ENCODE peak calls at places on chromosomes 2 and 18, in five cellular contexts. Q is cardiac fibroblast, B is astrocyte of the cerebellum, O is breast epithelium, T is kidney. X is an unnamed sample.

GRCh38 chr2:190607014-190607597 is 41.8 kb upstream of the NAB1 start:
- DNase-seq in T (no peak), O (no peak), Q (peak; percentile 92), B (no peak), X (no peak)

GRCh38 chr2:156017486-156017885 is 315.0 kb downstream of the NR4A2 start:
- DNase-seq in O (no peak), T (no peak), B (no peak), Q (no peak), X (no peak)

GRCh38 chr2:64943387-64944150 is 45.6 kb upstream of the SLC1A4 start:
- DNase-seq in T (no peak), B (no peak), Q (no peak), O (peak; percentile 71), X (no peak)

GRCh38 chr18:22591231-22591630 is 173.5 kb upstream of the CTAGE1 start:
- DNase-seq in B (peak; percentile 83), T (no peak), Q (peak; percentile 71), O (no peak), X (no peak)

GRCh38 chr18:13973061-13973460 is 57.7 kb upstream of the MC2R start:
- DNase-seq in Q (no peak), T (no peak), B (no peak), O (no peak), X (peak; percentile 68)

GRCh38 chr2:44528595-44528994 is 166.8 kb downstream of the CAMKMT start:
- DNase-seq in O (no peak), T (no peak), Q (peak; percentile 94), B (peak; percentile 81), X (no peak)

GRCh38 chr2:220966636-220967035 is 605.5 kb downstream of the EPHA4 start:
- DNase-seq in Q (no peak), T (no peak), O (no peak), B (peak; percentile 88), X (no peak)

GRCh38 chr2:102117488-102117887 is 25.1 kb upstream of the IL1R1 start:
- DNase-seq in T (no peak), O (no peak), B (peak; percentile 89), Q (peak; percentile 62), X (no peak)

GRCh38 chr2:13581471-13581870 is 864.7 kb downstream of the TRIB2 start:
- DNase-seq in T (no peak), O (no peak), B (no peak), Q (peak; percentile 17), X (peak; percentile 85)

GRCh38 chr2:14535156-14535555 is 97.4 kb upstream of the LRATD1 start:
- DNase-seq in O (no peak), T (peak; percentile 76), B (no peak), Q (no peak), X (no peak)

GRCh38 chr2:229731363-229731762 is 17.0 kb upstream of the DNER start:
- DNase-seq in B (no peak), T (no peak), O (no peak), Q (no peak), X (no peak)

GRCh38 chr2:237583385-237584295 is 6.9 kb downstream of the RAB17 start:
- DNase-seq in Q (no peak), T (peak; percentile 57), B (no peak), O (no peak), X (no peak)

GRCh38 chr18:70245941-70246537 is 40.6 kb upstream of the RTTN start:
- DNase-seq in T (no peak), Q (no peak), O (no peak), B (no peak), X (no peak)

GRCh38 chr2:128315829-128316776 is 2.6 kb downstream of the HS6ST1 start:
- DNase-seq in O (peak; percentile 45), B (no peak), Q (no peak), T (peak; percentile 73), X (peak; percentile 53)

GRCh38 chr18:59220164-59220783 is 316 bp downstream of the GRP start:
- DNase-seq in B (no peak), O (no peak), Q (no peak), T (no peak), X (peak; percentile 75)

GRCh38 chr2:119760237-119760807 is 600 bp downstream of the PTPN4 start:
- DNase-seq in B (no peak), T (no peak), Q (no peak), O (peak; percentile 57), X (peak; percentile 83)

GRCh38 chr2:54084600-54084999 is 30.8 kb upstream of the ACYP2 start:
- DNase-seq in T (no peak), O (no peak), B (no peak), Q (peak; percentile 47), X (no peak)

GRCh38 chr2:196902828-196903227 is 23.7 kb downstream of the PGAP1 start:
- DNase-seq in T (no peak), B (no peak), Q (peak; percentile 25), O (no peak), X (no peak)

GRCh38 chr2:48305569-48305968 is 224.4 kb upstream of the STON1 start:
- DNase-seq in T (no peak), O (no peak), B (no peak), Q (no peak), X (no peak)

GRCh38 chr2:111119004-111119846 is 1.5 kb upstream of the BCL2L11 start:
- DNase-seq in O (no peak), B (no peak), T (peak; percentile 78), Q (no peak), X (peak; percentile 73)

GRCh38 chr2:126700677-126701076 is 44.7 kb downstream of the GYPC start:
- DNase-seq in B (no peak), Q (peak; percentile 39), O (no peak), T (no peak), X (peak; percentile 17)

GRCh38 chr18:54671291-54671881 is 80.3 kb downstream of the DYNAP start:
- DNase-seq in Q (peak; percentile 69), O (no peak), T (no peak), B (no peak), X (no peak)

GRCh38 chr2:121605820-121606733 is 43.2 kb downstream of the CLASP1 start:
- DNase-seq in O (no peak), Q (no peak), B (no peak), T (no peak), X (no peak)

GRCh38 chr18:76757343-76757742 is 65.0 kb upstream of the ZNF236 start:
- DNase-seq in O (no peak), B (no peak), T (no peak), Q (no peak), X (no peak)

GRCh38 chr2:105114551-105114950 is 76.7 kb downstream of the MRPS9 start:
- DNase-seq in B (peak; percentile 65), O (no peak), Q (peak; percentile 76), T (no peak), X (peak; percentile 35)

GRCh38 chr2:230843130-230843529 is 21.6 kb upstream of the ITM2C start:
- DNase-seq in Q (no peak), T (no peak), B (no peak), O (no peak), X (no peak)

GRCh38 chr2:111702119-111702808 is 181.7 kb downstream of the ANAPC1 start:
- DNase-seq in B (no peak), O (no peak), Q (peak; percentile 76), T (no peak), X (peak; percentile 92)

GRCh38 chr2:192087398-192087958 is 107.3 kb downstream of the TMEFF2 start:
- DNase-seq in Q (no peak), T (no peak), B (peak; percentile 57), O (no peak), X (no peak)

GRCh38 chr2:108640731-108641130 is 78.6 kb upstream of the RANBP2 start:
- DNase-seq in T (no peak), O (no peak), Q (peak; percentile 95), B (no peak), X (no peak)

GRCh38 chr2:151230627-151231026 is 31.0 kb downstream of the RBM43 start:
- DNase-seq in O (no peak), T (no peak), Q (no peak), B (no peak), X (no peak)

GRCh38 chr2:160651416-160652200 is 158.0 kb upstream of the RBMS1 start:
- DNase-seq in T (no peak), Q (peak; percentile 67), O (no peak), B (no peak), X (no peak)

GRCh38 chr2:51247252-51247651 is 215.3 kb upstream of the NRXN1 start:
- DNase-seq in O (no peak), T (no peak), Q (no peak), B (no peak), X (no peak)

GRCh38 chr2:129167456-129167855 is 812.0 kb upstream of the RAB6C start:
- DNase-seq in T (no peak), O (no peak), Q (no peak), B (no peak), X (no peak)

DNA sequence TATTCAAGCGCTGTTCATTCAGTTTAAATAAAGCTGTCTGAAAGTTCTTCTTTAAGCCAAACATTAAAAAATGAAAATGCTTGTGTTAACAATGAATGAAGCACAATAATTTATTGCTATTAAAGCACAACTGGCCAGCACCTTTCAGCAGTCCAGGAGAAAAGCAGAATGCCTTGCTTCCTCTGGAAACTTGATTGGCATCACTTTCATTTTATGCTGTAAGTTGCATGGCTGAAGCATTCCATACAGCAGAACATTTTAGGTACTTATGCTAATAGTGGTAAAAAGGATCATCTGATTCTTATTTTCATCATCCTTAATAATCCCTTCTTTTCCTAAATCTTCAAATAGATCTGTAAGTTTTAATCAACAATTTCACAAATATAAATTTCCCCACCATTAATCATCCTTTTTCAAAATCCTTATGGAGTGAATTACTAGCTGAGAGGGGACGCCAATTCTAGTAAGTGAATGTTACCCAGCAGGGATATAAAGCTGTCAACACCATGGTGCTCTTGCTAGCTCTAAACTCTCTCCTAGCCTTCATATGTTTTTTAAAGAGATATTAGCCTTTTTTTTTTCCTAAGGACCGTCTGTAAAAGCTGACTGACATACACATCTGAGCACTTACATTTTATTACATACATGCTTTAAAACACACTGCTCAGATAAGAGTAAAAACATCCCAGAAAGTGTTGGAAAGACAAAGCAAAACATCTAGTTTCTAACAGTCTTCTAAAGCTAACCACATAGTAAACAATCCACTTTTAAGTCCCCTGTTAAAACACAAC is 5.3 kb downstream of the SATB2 start:
- DNase-seq in T (no peak), B (no peak), Q (no peak), O (no peak), X (no peak)
- TF ChIP-seq CTCF in T (no peak), B (no peak), Q (no peak), O (no peak), X (no peak)

GRCh38 chr2:23412556-23413155 is 27.7 kb downstream of the KLHL29 start:
- DNase-seq in Q (peak; percentile 94), B (peak; percentile 35), O (no peak), T (no peak), X (no peak)
- H3K4me3 ChIP-seq in Q (no peak overlapping the region), B (no peak overlapping the region), O (no peak overlapping the region), T (no peak overlapping the region), X (no peak overlapping the region)

GRCh38 chr2:204108301-204108700 is 171.7 kb downstream of the ICOS start:
- DNase-seq in T (no peak), O (no peak), B (no peak), Q (peak; percentile 3), X (peak; percentile 80)
- TF ChIP-seq CTCF in T (peak; percentile 54), O (peak; percentile 24), B (peak; percentile 36), Q (no peak), X (peak; percentile 91)

DNA sequence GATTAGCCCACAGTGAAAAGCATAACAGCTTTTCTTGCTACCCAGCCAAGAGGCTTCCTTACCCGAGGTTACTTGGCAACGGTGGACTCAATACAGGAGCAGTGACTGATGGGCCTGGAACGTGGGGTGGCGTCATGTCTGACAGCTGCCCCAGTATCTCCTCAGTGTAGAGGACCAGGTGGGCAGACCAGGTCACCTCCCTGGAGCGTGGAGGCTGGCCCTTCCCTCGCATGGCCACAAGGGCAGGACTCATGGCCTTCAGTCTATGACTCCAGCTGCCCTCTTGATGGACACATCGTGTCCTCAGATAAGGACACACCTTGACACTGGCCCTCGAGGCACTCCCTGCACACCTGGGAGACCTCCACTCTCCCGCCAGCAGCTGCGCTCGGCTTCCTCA is 6.4 kb downstream of the ASPRV1 start:
- DNase-seq in T (peak; percentile 52), B (no peak), O (no peak), Q (peak; percentile 56), X (no peak)
- H3K4me3 ChIP-seq in T (no peak overlapping the region), B (no peak overlapping the region), O (no peak overlapping the region), Q (no peak overlapping the region), X (no peak overlapping the region)